ENCODE peak calls at places on chromosomes 5 and 9, in nine cellular contexts. Y, N, P, D, S, W, K, U and X are unnamed samples.

GRCh38 chr5:135008981-135009735 is 24.9 kb downstream of the PITX1 start:
- DNase-seq in Y (no peak), D (no peak), P (no peak), W (no peak), S (no peak), N (no peak), U (no peak), K (no peak), X (no peak)

GRCh38 chr5:158739941-158740340 is 359.8 kb downstream of the EBF1 start:
- DNase-seq in N (no peak), K (no peak), D (no peak), S (no peak), P (no peak), U (no peak), W (no peak), Y (no peak), X (no peak)

GRCh38 chr5:129820-130219 is 37.9 kb downstream of the PLEKHG4B start:
- DNase-seq in K (peak), N (peak), D (no peak), S (no peak), Y (no peak), P (no peak), U (no peak), W (no peak), X (no peak)

GRCh38 chr5:81242906-81243436 is 9.8 kb downstream of the CKMT2 start:
- DNase-seq in N (no peak), U (no peak), P (no peak), Y (no peak), S (no peak), W (no peak), K (no peak), D (no peak), X (no peak)

GRCh38 chr9:95264954-95265615 is 52.4 kb downstream of the FANCC start:
- DNase-seq in S (no peak), N (peak), K (peak), Y (no peak), W (no peak), U (no peak), D (no peak), P (no peak), X (no peak)

GRCh38 chr9:2623046-2623865 is 1.7 kb downstream of the VLDLR start:
- DNase-seq in W (no peak), N (no peak), K (no peak), P (peak), U (peak), D (no peak), S (no peak), Y (peak), X (no peak)

GRCh38 chr5:154249786-154250185 is 59.3 kb downstream of the GALNT10 start:
- DNase-seq in Y (no peak), W (no peak), K (no peak), S (no peak), P (no peak), U (no peak), N (no peak), D (no peak), X (no peak)

GRCh38 chr9:123391946-123392345 is 35.9 kb downstream of the CRB2 start:
- DNase-seq in D (no peak), K (no peak), W (no peak), P (no peak), U (no peak), Y (no peak), N (no peak), S (no peak), X (no peak)

GRCh38 chr5:42919600-42919999 is 107.9 kb upstream of the SELENOP start:
- DNase-seq in N (no peak), D (no peak), Y (no peak), S (no peak), P (no peak), U (no peak), W (no peak), K (no peak), X (no peak)

GRCh38 chr5:42064821-42065220 is 139.7 kb downstream of the FBXO4 start:
- DNase-seq in W (no peak), D (no peak), K (no peak), P (no peak), S (no peak), Y (no peak), U (no peak), N (no peak), X (no peak)

GRCh38 chr5:95883185-95884020 is 60.9 kb upstream of the GLRX start:
- DNase-seq in K (no peak), D (no peak), U (no peak), P (no peak), W (no peak), N (no peak), S (no peak), Y (no peak), X (no peak)

GRCh38 chr9:113650207-113651131 is 186.9 kb downstream of the RGS3 start:
- DNase-seq in S (peak), N (no peak), K (peak), P (no peak), U (peak), W (no peak), D (no peak), Y (no peak), X (peak)

GRCh38 chr9:75539558-75539957 is 350.9 kb upstream of the PCSK5 start:
- DNase-seq in K (no peak), W (no peak), D (no peak), P (no peak), U (no peak), Y (no peak), S (no peak), N (no peak), X (no peak)

GRCh38 chr5:109876030-109876726 is 186.5 kb downstream of the MAN2A1 start:
- DNase-seq in Y (no peak), S (no peak), P (no peak), K (no peak), U (no peak), W (no peak), N (no peak), D (no peak), X (no peak)

GRCh38 chr9:38527507-38527906 is 92.9 kb downstream of the ANKRD18A start:
- DNase-seq in K (peak), S (no peak), Y (no peak), W (no peak), D (no peak), N (no peak), U (no peak), P (no peak), X (no peak)

GRCh38 chr5:152701305-152701704 is 296.2 kb upstream of the NMUR2 start:
- DNase-seq in K (no peak), N (no peak), S (no peak), W (no peak), Y (no peak), P (no peak), U (no peak), D (no peak), X (no peak)

GRCh38 chr5:59128646-59129290 is 545.9 kb downstream of the RAB3C start:
- DNase-seq in U (no peak), P (no peak), N (no peak), K (no peak), W (no peak), Y (no peak), S (no peak), D (no peak), X (no peak)

GRCh38 chr9:127177682-127178265 is 55.3 kb upstream of the ANGPTL2 start:
- DNase-seq in Y (no peak), K (no peak), U (no peak), N (no peak), P (no peak), S (no peak), W (no peak), D (no peak), X (no peak)

GRCh38 chr9:87337335-87338074 is 160.2 kb upstream of the DAPK1 start:
- DNase-seq in D (no peak), N (no peak), Y (no peak), P (no peak), W (no peak), U (no peak), K (peak), S (no peak), X (no peak)

GRCh38 chr5:94544031-94544650 is 74.3 kb downstream of the KIAA0825 start:
- DNase-seq in P (no peak), U (no peak), W (peak), Y (no peak), N (no peak), D (no peak), S (no peak), K (peak), X (no peak)

GRCh38 chr9:21728781-21729180 is 73.7 kb upstream of the MTAP start:
- DNase-seq in K (peak), D (no peak), U (no peak), P (no peak), W (no peak), N (no peak), Y (no peak), S (no peak), X (no peak)

GRCh38 chr9:81621111-81621510 is 68.2 kb downstream of the TLE1 start:
- DNase-seq in S (no peak), W (no peak), D (no peak), P (no peak), Y (no peak), N (no peak), K (no peak), U (no peak), X (no peak)

GRCh38 chr9:125372441-125373226 is 111.0 kb downstream of the GAPVD1 start:
- DNase-seq in W (no peak), K (no peak), Y (no peak), U (no peak), P (no peak), S (no peak), N (no peak), D (no peak), X (no peak)

GRCh38 chr5:180194410-180195345 is 14.3 kb downstream of the RASGEF1C start:
- DNase-seq in P (no peak), N (no peak), Y (no peak), W (no peak), D (no peak), K (no peak), S (no peak), U (no peak), X (no peak)